ENCODE peak calls at places on chromosomes 4 and X, in seven cellular contexts. One of them, this sample, is unnamed.

GRCh38 chr4:136934601-136935000 is 597.7 kb downstream of the PCDH18 start:
- DNase-seq in neuronal stem cell: no peak
- DNase-seq in astrocyte: no peak
- DNase-seq in K562: no peak
- DNase-seq in SJSA1: no peak
- DNase-seq in Peyer's patch: no peak
- DNase-seq in A549: no peak
- DNase-seq in this sample: no peak

GRCh38 chr4:15659768-15660394 is 4.7 kb upstream of the FBXL5 start:
- DNase-seq in neuronal stem cell: no peak
- DNase-seq in astrocyte: peak; percentile 23
- DNase-seq in K562: no peak
- DNase-seq in SJSA1: no peak
- DNase-seq in Peyer's patch: no peak
- DNase-seq in A549: no peak
- DNase-seq in this sample: no peak

GRCh38 chr4:44342800-44343199 is 105.8 kb downstream of the KCTD8 start:
- DNase-seq in neuronal stem cell: no peak
- DNase-seq in astrocyte: no peak
- DNase-seq in K562: no peak
- DNase-seq in SJSA1: no peak
- DNase-seq in Peyer's patch: no peak
- DNase-seq in A549: no peak
- DNase-seq in this sample: no peak

GRCh38 chr4:67881226-67881625 is 2.6 kb downstream of the TMPRSS11D start:
- DNase-seq in neuronal stem cell: no peak
- DNase-seq in astrocyte: no peak
- DNase-seq in K562: no peak
- DNase-seq in SJSA1: no peak
- DNase-seq in Peyer's patch: no peak
- DNase-seq in A549: no peak
- DNase-seq in this sample: no peak

GRCh38 chr4:161894493-161895167 is 269.2 kb downstream of the FSTL5 start:
- DNase-seq in neuronal stem cell: no peak
- DNase-seq in astrocyte: no peak
- DNase-seq in K562: no peak
- DNase-seq in SJSA1: no peak
- DNase-seq in Peyer's patch: no peak
- DNase-seq in A549: no peak
- DNase-seq in this sample: no peak

GRCh38 chr4:76570141-76570989 is 135.3 kb downstream of the SHROOM3 start:
- DNase-seq in neuronal stem cell: no peak
- DNase-seq in astrocyte: peak; percentile 87
- DNase-seq in K562: no peak
- DNase-seq in SJSA1: peak; percentile 89
- DNase-seq in Peyer's patch: no peak
- DNase-seq in A549: no peak
- DNase-seq in this sample: no peak

GRCh38 chr4:7029212-7029611 is 14.0 kb upstream of the TADA2B start:
- DNase-seq in neuronal stem cell: no peak
- DNase-seq in astrocyte: no peak
- DNase-seq in K562: no peak
- DNase-seq in SJSA1: no peak
- DNase-seq in Peyer's patch: no peak
- DNase-seq in A549: no peak
- DNase-seq in this sample: no peak

GRCh38 chr4:173642509-173642908 is 112.5 kb upstream of the HAND2 start:
- DNase-seq in neuronal stem cell: no peak
- DNase-seq in astrocyte: no peak
- DNase-seq in K562: no peak
- DNase-seq in SJSA1: no peak
- DNase-seq in Peyer's patch: no peak
- DNase-seq in A549: no peak
- DNase-seq in this sample: no peak

GRCh38 chr4:72312032-72312650 is 256.9 kb downstream of the ADAMTS3 start:
- DNase-seq in neuronal stem cell: peak; percentile 12
- DNase-seq in astrocyte: peak; percentile 93
- DNase-seq in K562: no peak
- DNase-seq in SJSA1: no peak
- DNase-seq in Peyer's patch: peak; percentile 51
- DNase-seq in A549: no peak
- DNase-seq in this sample: no peak

GRCh38 chrX:3712080-3712869 is 1.2 kb downstream of the PRKX start:
- DNase-seq in neuronal stem cell: no peak
- DNase-seq in astrocyte: peak; percentile 33
- DNase-seq in K562: no peak
- DNase-seq in SJSA1: no peak
- DNase-seq in Peyer's patch: peak; percentile 56
- DNase-seq in A549: no peak
- DNase-seq in this sample: no peak

GRCh38 chr4:100348472-100348871 is 158.2 kb upstream of the DDIT4L start:
- DNase-seq in neuronal stem cell: no peak
- DNase-seq in astrocyte: peak; percentile 76
- DNase-seq in K562: no peak
- DNase-seq in SJSA1: peak; percentile 56
- DNase-seq in Peyer's patch: no peak
- DNase-seq in A549: peak; percentile 1
- DNase-seq in this sample: no peak

GRCh38 chr4:55445921-55446577 is 50.3 kb downstream of the TMEM165 start:
- DNase-seq in neuronal stem cell: no peak
- DNase-seq in astrocyte: peak; percentile 87
- DNase-seq in K562: no peak
- DNase-seq in SJSA1: peak; percentile 49
- DNase-seq in Peyer's patch: no peak
- DNase-seq in A549: no peak
- DNase-seq in this sample: no peak

GRCh38 chr4:185559913-185560281 is 24.6 kb upstream of the PDLIM3 start:
- DNase-seq in neuronal stem cell: no peak
- DNase-seq in astrocyte: peak; percentile 81
- DNase-seq in K562: no peak
- DNase-seq in SJSA1: peak; percentile 92
- DNase-seq in Peyer's patch: no peak
- DNase-seq in A549: no peak
- DNase-seq in this sample: no peak

GRCh38 chr4:95095352-95095974 is 337.7 kb downstream of the BMPR1B start:
- DNase-seq in neuronal stem cell: no peak
- DNase-seq in astrocyte: peak; percentile 39
- DNase-seq in K562: peak; percentile 9
- DNase-seq in SJSA1: no peak
- DNase-seq in Peyer's patch: no peak
- DNase-seq in A549: no peak
- DNase-seq in this sample: no peak

GRCh38 chr4:33400504-33400903 is 2680.3 kb downstream of the PCDH7 start:
- DNase-seq in neuronal stem cell: no peak
- DNase-seq in astrocyte: no peak
- DNase-seq in K562: no peak
- DNase-seq in SJSA1: no peak
- DNase-seq in Peyer's patch: no peak
- DNase-seq in A549: no peak
- DNase-seq in this sample: no peak

GRCh38 chr4:33390977-33391376 is 2670.8 kb downstream of the PCDH7 start:
- DNase-seq in neuronal stem cell: no peak
- DNase-seq in astrocyte: no peak
- DNase-seq in K562: no peak
- DNase-seq in SJSA1: no peak
- DNase-seq in Peyer's patch: no peak
- DNase-seq in A549: no peak
- DNase-seq in this sample: no peak

DNA sequence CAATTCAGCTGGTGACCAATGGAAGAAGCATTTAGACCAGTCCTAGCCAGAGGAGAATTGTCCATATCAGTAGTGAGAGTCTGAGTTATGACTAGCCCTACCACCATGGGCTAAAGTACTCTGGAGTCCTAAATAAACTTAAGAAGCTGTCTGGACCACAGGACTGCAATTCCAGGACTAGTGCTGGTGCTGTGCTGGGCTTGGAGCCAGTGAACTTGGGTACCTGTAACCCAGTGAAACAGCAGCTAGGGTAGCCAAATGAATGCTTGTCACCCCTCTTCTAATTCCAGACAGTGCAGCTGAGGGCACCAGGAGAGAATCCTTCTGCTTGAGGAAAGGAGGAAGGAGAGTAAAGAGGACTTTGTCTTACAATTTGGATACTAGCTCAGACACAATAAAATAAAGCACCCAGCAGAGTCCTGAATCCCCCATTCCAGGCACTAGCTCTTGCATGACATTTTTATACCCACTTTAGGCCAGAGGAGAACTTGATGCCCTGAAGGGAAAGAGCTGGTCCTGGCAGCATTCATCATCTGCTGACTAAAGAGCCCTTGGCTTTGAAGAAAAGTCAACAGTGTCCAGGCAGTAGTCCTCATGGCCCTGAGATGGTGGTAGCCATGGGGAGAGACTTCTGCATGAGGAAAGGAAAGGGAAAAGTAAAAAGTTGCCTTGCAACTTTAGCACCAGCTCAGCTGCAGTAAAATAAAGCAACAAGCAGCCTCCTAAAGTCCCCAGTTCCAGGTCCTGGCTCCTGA is 2675.7 kb downstream of the PCDH7 start:
- DNase-seq in neuronal stem cell: no peak
- DNase-seq in astrocyte: peak; percentile 1
- DNase-seq in K562: no peak
- DNase-seq in SJSA1: no peak
- DNase-seq in Peyer's patch: no peak
- DNase-seq in A549: no peak
- DNase-seq in this sample: no peak
- H3K9me3 ChIP-seq in neuronal stem cell: peaks cover 5% of the 10 kb centered on the region
- H3K9me3 ChIP-seq in astrocyte: peaks cover 2% of the 10 kb centered on the region
- H3K9me3 ChIP-seq in K562: no peaks in the 10 kb centered on the region
- H3K9me3 ChIP-seq in SJSA1: no peaks in the 10 kb centered on the region
- H3K9me3 ChIP-seq in Peyer's patch: no peaks in the 10 kb centered on the region
- H3K9me3 ChIP-seq in A549: no peaks in the 10 kb centered on the region
- H3K9me3 ChIP-seq in this sample: no peaks in the 10 kb centered on the region

GRCh38 chrX:67614414-67614813 is 70.6 kb downstream of the AR start:
- DNase-seq in neuronal stem cell: no peak
- DNase-seq in astrocyte: peak; percentile 42
- DNase-seq in K562: no peak
- DNase-seq in SJSA1: peak; percentile 77
- DNase-seq in Peyer's patch: no peak
- DNase-seq in A549: no peak
- DNase-seq in this sample: no peak
- H3K9me3 ChIP-seq in neuronal stem cell: no peaks in the 10 kb centered on the region
- H3K9me3 ChIP-seq in astrocyte: no peaks in the 10 kb centered on the region
- H3K9me3 ChIP-seq in K562: no peaks in the 10 kb centered on the region
- H3K9me3 ChIP-seq in SJSA1: no peaks in the 10 kb centered on the region
- H3K9me3 ChIP-seq in Peyer's patch: no peaks in the 10 kb centered on the region
- H3K9me3 ChIP-seq in A549: peaks cover 5% of the 10 kb centered on the region
- H3K9me3 ChIP-seq in this sample: no peaks in the 10 kb centered on the region

GRCh38 chr4:48997962-48998361 is 11.9 kb downstream of the CWH43 start:
- DNase-seq in neuronal stem cell: no peak
- DNase-seq in astrocyte: no peak
- DNase-seq in K562: no peak
- DNase-seq in SJSA1: no peak
- DNase-seq in Peyer's patch: no peak
- DNase-seq in A549: no peak
- DNase-seq in this sample: no peak

GRCh38 chr4:49000806-49001205 is 14.7 kb downstream of the CWH43 start:
- DNase-seq in neuronal stem cell: no peak
- DNase-seq in astrocyte: no peak
- DNase-seq in K562: no peak
- DNase-seq in SJSA1: no peak
- DNase-seq in Peyer's patch: no peak
- DNase-seq in A549: no peak
- DNase-seq in this sample: no peak

GRCh38 chr4:49002931-49003330 is 16.9 kb downstream of the CWH43 start:
- DNase-seq in neuronal stem cell: no peak
- DNase-seq in astrocyte: no peak
- DNase-seq in K562: no peak
- DNase-seq in SJSA1: no peak
- DNase-seq in Peyer's patch: no peak
- DNase-seq in A549: no peak
- DNase-seq in this sample: no peak

GRCh38 chr4:48998440-48998839 is 12.4 kb downstream of the CWH43 start:
- DNase-seq in neuronal stem cell: no peak
- DNase-seq in astrocyte: no peak
- DNase-seq in K562: no peak
- DNase-seq in SJSA1: no peak
- DNase-seq in Peyer's patch: no peak
- DNase-seq in A549: no peak
- DNase-seq in this sample: no peak
- H3K9me3 ChIP-seq in neuronal stem cell: peaks cover 12% of the 10 kb centered on the region
- H3K9me3 ChIP-seq in astrocyte: no peaks in the 10 kb centered on the region
- H3K9me3 ChIP-seq in K562: no peaks in the 10 kb centered on the region
- H3K9me3 ChIP-seq in SJSA1: no peaks in the 10 kb centered on the region
- H3K9me3 ChIP-seq in Peyer's patch: no peaks in the 10 kb centered on the region
- H3K9me3 ChIP-seq in A549: no peaks in the 10 kb centered on the region
- H3K9me3 ChIP-seq in this sample: no peaks in the 10 kb centered on the region

DNA sequence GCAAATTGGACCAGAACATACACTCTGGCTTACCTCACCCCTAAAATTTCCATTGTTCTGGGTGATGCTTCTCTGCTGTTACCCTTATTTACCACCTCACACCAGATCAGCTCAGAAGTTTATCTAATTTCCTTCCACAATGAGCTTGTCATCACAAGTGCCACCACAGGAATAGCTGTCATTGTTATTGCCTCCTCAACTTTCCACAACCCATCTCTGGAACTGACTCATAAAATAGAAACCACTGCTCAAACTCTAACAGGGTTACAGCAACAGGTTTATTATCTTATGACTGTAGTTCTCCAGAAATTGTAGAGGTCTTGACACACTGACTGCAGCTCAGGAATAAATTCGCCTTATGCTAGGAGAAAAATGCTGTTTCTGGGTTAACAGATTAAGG is 52.7 kb downstream of the ZNF718 start:
- DNase-seq in neuronal stem cell: no peak
- DNase-seq in astrocyte: no peak
- DNase-seq in K562: no peak
- DNase-seq in SJSA1: no peak
- DNase-seq in Peyer's patch: no peak
- DNase-seq in A549: no peak
- DNase-seq in this sample: no peak
- H3K9me3 ChIP-seq in neuronal stem cell: peaks cover 20% of the 10 kb centered on the region
- H3K9me3 ChIP-seq in astrocyte: peaks cover 6% of the 10 kb centered on the region
- H3K9me3 ChIP-seq in K562: peaks cover 1% of the 10 kb centered on the region
- H3K9me3 ChIP-seq in SJSA1: no peaks in the 10 kb centered on the region
- H3K9me3 ChIP-seq in Peyer's patch: peaks cover 82% of the 10 kb centered on the region
- H3K9me3 ChIP-seq in A549: peaks cover 19% of the 10 kb centered on the region
- H3K9me3 ChIP-seq in this sample: peaks cover 39% of the 10 kb centered on the region

This sample was measured in T-helper 17 cell.